ENCODE peak calls at places on chromosomes 11 and 22, in eight cellular contexts. Y is HFFc6, L is upper lobe of right lung, R is body of pancreas, M is hypothalamus, E is thoracic aorta, S is T-helper 2 cell, I is T-helper 17 cell. N is an unnamed sample.

GRCh38 chr11:76627541-76628082 is 42.9 kb downstream of the LRRC32 start:
- DNase-seq in Y (no peak), L (no peak), R (no peak), M (no peak), E (no peak), S (no peak), I (no peak), N (no peak)

GRCh38 chr11:73139476-73140198 is 2.5 kb downstream of the FCHSD2 start:
- DNase-seq in Y (peak; percentile 33), L (no peak), R (no peak), M (no peak), E (no peak), S (no peak), I (no peak), N (no peak)

GRCh38 chr11:116073854-116074837 is 569.9 kb upstream of the CADM1 start:
- DNase-seq in Y (no peak), L (no peak), R (no peak), M (peak; percentile 16), E (no peak), S (no peak), I (no peak), N (no peak)

GRCh38 chr22:50105529-50106100 is 15.8 kb downstream of the MOV10L1 start:
- DNase-seq in Y (peak; percentile 15), L (no peak), R (no peak), M (no peak), E (no peak), S (no peak), I (no peak), N (no peak)

GRCh38 chr11:128766687-128767086 is 72.8 kb downstream of the FLI1 start:
- DNase-seq in Y (no peak), L (no peak), R (no peak), M (no peak), E (no peak), S (no peak), I (no peak), N (no peak)

GRCh38 chr11:36282926-36283325 is 6.3 kb downstream of the COMMD9 start:
- DNase-seq in Y (no peak), L (no peak), R (no peak), M (no peak), E (no peak), S (no peak), I (no peak), N (no peak)

GRCh38 chr22:29914165-29914564 is 31.2 kb downstream of the MTMR3 start:
- DNase-seq in Y (peak; percentile 75), L (no peak), R (no peak), M (no peak), E (no peak), S (no peak), I (no peak), N (no peak)

GRCh38 chr11:37973926-37974325 is 1375.9 kb upstream of the RAG2 start:
- DNase-seq in Y (no peak), L (no peak), R (no peak), M (no peak), E (no peak), S (no peak), I (no peak), N (no peak)

GRCh38 chr11:35579557-35580396 is 38.5 kb upstream of the FJX1 start:
- DNase-seq in Y (peak; percentile 94), L (no peak), R (no peak), M (no peak), E (no peak), S (no peak), I (no peak), N (no peak)

GRCh38 chr22:40526960-40527359 is 109.6 kb downstream of the MRTFA start:
- DNase-seq in Y (no peak), L (no peak), R (no peak), M (no peak), E (no peak), S (no peak), I (no peak), N (no peak)

GRCh38 chr22:35642305-35642741 is 5.9 kb upstream of the APOL6 start:
- DNase-seq in Y (peak; percentile 13), L (no peak), R (no peak), M (no peak), E (no peak), S (no peak), I (no peak), N (peak; percentile 47)

GRCh38 chr11:73995247-73995646 is 12.6 kb upstream of the UCP2 start:
- DNase-seq in Y (peak; percentile 26), L (no peak), R (no peak), M (no peak), E (no peak), S (no peak), I (no peak), N (no peak)

GRCh38 chr11:72561856-72562255 is 112.4 kb downstream of the PDE2A start:
- DNase-seq in Y (no peak), L (peak; percentile 44), R (no peak), M (no peak), E (no peak), S (no peak), I (no peak), N (no peak)

N was measured in spleen.